ENCODE peak calls at places on chromosomes 7 and 10, in seven cellular contexts. One of them, this sample, is unnamed.
A peak's percentile ranks its signal among the peaks of the same experiment; 100 is the strongest.

GRCh38 chr7:105098863-105099515 is 85.0 kb downstream of the KMT2E start:
- DNase-seq in left lung: no peak
- DNase-seq in GM12878: no peak
- DNase-seq in right cardiac atrium: no peak
- DNase-seq in WERI-Rb-1: no peak
- DNase-seq in heart right ventricle: no peak
- DNase-seq in tibial artery: no peak
- DNase-seq in this sample: no peak

GRCh38 chr10:93376372-93377296 is 105.5 kb downstream of the MYOF start:
- DNase-seq in left lung: peak; percentile 50
- DNase-seq in GM12878: peak; percentile 31
- DNase-seq in right cardiac atrium: peak; percentile 45
- DNase-seq in WERI-Rb-1: peak; percentile 57
- DNase-seq in heart right ventricle: peak; percentile 76
- DNase-seq in tibial artery: peak; percentile 82
- DNase-seq in this sample: no peak

GRCh38 chr7:124032369-124033092 is at the start of gene TMEM229A:
- DNase-seq in left lung: peak; percentile 36
- DNase-seq in GM12878: no peak
- DNase-seq in right cardiac atrium: peak; percentile 28
- DNase-seq in WERI-Rb-1: peak; percentile 57
- DNase-seq in heart right ventricle: peak; percentile 3
- DNase-seq in tibial artery: no peak
- DNase-seq in this sample: peak; percentile 79

GRCh38 chr10:95355241-95355779 is 64.5 kb upstream of the PDLIM1 start:
- DNase-seq in left lung: no peak
- DNase-seq in GM12878: no peak
- DNase-seq in right cardiac atrium: no peak
- DNase-seq in WERI-Rb-1: no peak
- DNase-seq in heart right ventricle: no peak
- DNase-seq in tibial artery: no peak
- DNase-seq in this sample: no peak

GRCh38 chr10:132382231-132382922 is 14.6 kb upstream of the PWWP2B start:
- DNase-seq in left lung: no peak
- DNase-seq in GM12878: no peak
- DNase-seq in right cardiac atrium: no peak
- DNase-seq in WERI-Rb-1: no peak
- DNase-seq in heart right ventricle: no peak
- DNase-seq in tibial artery: peak; percentile 17
- DNase-seq in this sample: no peak

GRCh38 chr7:85840532-85840931 is 653.7 kb upstream of the SEMA3D start:
- DNase-seq in left lung: no peak
- DNase-seq in GM12878: no peak
- DNase-seq in right cardiac atrium: no peak
- DNase-seq in WERI-Rb-1: no peak
- DNase-seq in heart right ventricle: no peak
- DNase-seq in tibial artery: no peak
- DNase-seq in this sample: no peak

GRCh38 chr10:115827180-115827579 is 445.8 kb downstream of the GFRA1 start:
- DNase-seq in left lung: no peak
- DNase-seq in GM12878: no peak
- DNase-seq in right cardiac atrium: no peak
- DNase-seq in WERI-Rb-1: no peak
- DNase-seq in heart right ventricle: no peak
- DNase-seq in tibial artery: no peak
- DNase-seq in this sample: no peak

GRCh38 chr7:41162612-41163011 is 540.3 kb downstream of the INHBA start:
- DNase-seq in left lung: no peak
- DNase-seq in GM12878: no peak
- DNase-seq in right cardiac atrium: no peak
- DNase-seq in WERI-Rb-1: no peak
- DNase-seq in heart right ventricle: no peak
- DNase-seq in tibial artery: no peak
- DNase-seq in this sample: no peak

GRCh38 chr10:131162866-131163265 is 148.7 kb downstream of the TCERG1L start:
- DNase-seq in left lung: no peak
- DNase-seq in GM12878: no peak
- DNase-seq in right cardiac atrium: no peak
- DNase-seq in WERI-Rb-1: no peak
- DNase-seq in heart right ventricle: no peak
- DNase-seq in tibial artery: peak; percentile 28
- DNase-seq in this sample: no peak

GRCh38 chr7:149771199-149771636 is 2.2 kb downstream of the ZNF467 start:
- DNase-seq in left lung: peak; percentile 53
- DNase-seq in GM12878: no peak
- DNase-seq in right cardiac atrium: no peak
- DNase-seq in WERI-Rb-1: no peak
- DNase-seq in heart right ventricle: no peak
- DNase-seq in tibial artery: no peak
- DNase-seq in this sample: peak; percentile 55

GRCh38 chr7:155201325-155202087 is 96.2 kb upstream of the INSIG1 start:
- DNase-seq in left lung: no peak
- DNase-seq in GM12878: no peak
- DNase-seq in right cardiac atrium: no peak
- DNase-seq in WERI-Rb-1: no peak
- DNase-seq in heart right ventricle: no peak
- DNase-seq in tibial artery: no peak
- DNase-seq in this sample: no peak

GRCh38 chr7:155204744-155205367 is 92.8 kb upstream of the INSIG1 start:
- DNase-seq in left lung: no peak
- DNase-seq in GM12878: no peak
- DNase-seq in right cardiac atrium: no peak
- DNase-seq in WERI-Rb-1: no peak
- DNase-seq in heart right ventricle: no peak
- DNase-seq in tibial artery: peak; percentile 66
- DNase-seq in this sample: no peak

GRCh38 chr7:155202106-155202871 is 95.4 kb upstream of the INSIG1 start:
- DNase-seq in left lung: no peak
- DNase-seq in GM12878: no peak
- DNase-seq in right cardiac atrium: no peak
- DNase-seq in WERI-Rb-1: no peak
- DNase-seq in heart right ventricle: no peak
- DNase-seq in tibial artery: no peak
- DNase-seq in this sample: no peak

GRCh38 chr7:155203882-155204691 is 93.6 kb upstream of the INSIG1 start:
- DNase-seq in left lung: peak; percentile 30
- DNase-seq in GM12878: no peak
- DNase-seq in right cardiac atrium: no peak
- DNase-seq in WERI-Rb-1: no peak
- DNase-seq in heart right ventricle: no peak
- DNase-seq in tibial artery: peak; percentile 63
- DNase-seq in this sample: no peak

GRCh38 chr7:155203059-155203881 is 94.4 kb upstream of the INSIG1 start:
- DNase-seq in left lung: no peak
- DNase-seq in GM12878: no peak
- DNase-seq in right cardiac atrium: no peak
- DNase-seq in WERI-Rb-1: no peak
- DNase-seq in heart right ventricle: no peak
- DNase-seq in tibial artery: no peak
- DNase-seq in this sample: peak; percentile 63
- H3K27ac ChIP-seq in left lung: no peak overlapping the region
- H3K27ac ChIP-seq in GM12878: no peak overlapping the region
- H3K27ac ChIP-seq in right cardiac atrium: no peak overlapping the region
- H3K27ac ChIP-seq in WERI-Rb-1: no peak overlapping the region
- H3K27ac ChIP-seq in heart right ventricle: no peak overlapping the region
- H3K27ac ChIP-seq in tibial artery: no peak overlapping the region
- H3K27ac ChIP-seq in this sample: peak overlapping the region; percentile 85

GRCh38 chr10:113651898-113652297 is 11.9 kb downstream of the NRAP start:
- DNase-seq in left lung: no peak
- DNase-seq in GM12878: no peak
- DNase-seq in right cardiac atrium: no peak
- DNase-seq in WERI-Rb-1: no peak
- DNase-seq in heart right ventricle: no peak
- DNase-seq in tibial artery: no peak
- DNase-seq in this sample: no peak

GRCh38 chr10:113646337-113647201 is 17.3 kb downstream of the NRAP start:
- DNase-seq in left lung: no peak
- DNase-seq in GM12878: no peak
- DNase-seq in right cardiac atrium: peak; percentile 65
- DNase-seq in WERI-Rb-1: no peak
- DNase-seq in heart right ventricle: peak; percentile 23
- DNase-seq in tibial artery: no peak
- DNase-seq in this sample: peak; percentile 19

GRCh38 chr10:113651021-113651420 is 12.8 kb downstream of the NRAP start:
- DNase-seq in left lung: no peak
- DNase-seq in GM12878: no peak
- DNase-seq in right cardiac atrium: no peak
- DNase-seq in WERI-Rb-1: no peak
- DNase-seq in heart right ventricle: no peak
- DNase-seq in tibial artery: no peak
- DNase-seq in this sample: no peak

GRCh38 chr10:113650172-113650571 is 13.7 kb downstream of the NRAP start:
- DNase-seq in left lung: no peak
- DNase-seq in GM12878: no peak
- DNase-seq in right cardiac atrium: no peak
- DNase-seq in WERI-Rb-1: no peak
- DNase-seq in heart right ventricle: no peak
- DNase-seq in tibial artery: no peak
- DNase-seq in this sample: no peak

GRCh38 chr10:113648478-113648877 is 15.4 kb downstream of the NRAP start:
- DNase-seq in left lung: no peak
- DNase-seq in GM12878: no peak
- DNase-seq in right cardiac atrium: no peak
- DNase-seq in WERI-Rb-1: no peak
- DNase-seq in heart right ventricle: peak; percentile 29
- DNase-seq in tibial artery: no peak
- DNase-seq in this sample: no peak
- H3K27ac ChIP-seq in left lung: no peak overlapping the region
- H3K27ac ChIP-seq in GM12878: no peak overlapping the region
- H3K27ac ChIP-seq in right cardiac atrium: no peak overlapping the region
- H3K27ac ChIP-seq in WERI-Rb-1: no peak overlapping the region
- H3K27ac ChIP-seq in heart right ventricle: peak overlapping the region; percentile 76
- H3K27ac ChIP-seq in tibial artery: no peak overlapping the region
- H3K27ac ChIP-seq in this sample: no peak overlapping the region

GRCh38 chr10:22244855-22245254 is 27.0 kb upstream of the EBLN1 start:
- DNase-seq in left lung: no peak
- DNase-seq in GM12878: no peak
- DNase-seq in right cardiac atrium: no peak
- DNase-seq in WERI-Rb-1: no peak
- DNase-seq in heart right ventricle: no peak
- DNase-seq in tibial artery: no peak
- DNase-seq in this sample: no peak

GRCh38 chr10:22246680-22247391 is 29.0 kb upstream of the EBLN1 start:
- DNase-seq in left lung: no peak
- DNase-seq in GM12878: no peak
- DNase-seq in right cardiac atrium: peak; percentile 25
- DNase-seq in WERI-Rb-1: no peak
- DNase-seq in heart right ventricle: no peak
- DNase-seq in tibial artery: no peak
- DNase-seq in this sample: no peak

GRCh38 chr10:22250897-22251605 is 33.2 kb upstream of the EBLN1 start:
- DNase-seq in left lung: no peak
- DNase-seq in GM12878: no peak
- DNase-seq in right cardiac atrium: no peak
- DNase-seq in WERI-Rb-1: no peak
- DNase-seq in heart right ventricle: no peak
- DNase-seq in tibial artery: no peak
- DNase-seq in this sample: no peak

GRCh38 chr10:22245567-22245966 is 27.8 kb upstream of the EBLN1 start:
- DNase-seq in left lung: no peak
- DNase-seq in GM12878: no peak
- DNase-seq in right cardiac atrium: peak; percentile 27
- DNase-seq in WERI-Rb-1: no peak
- DNase-seq in heart right ventricle: no peak
- DNase-seq in tibial artery: no peak
- DNase-seq in this sample: no peak

DNA sequence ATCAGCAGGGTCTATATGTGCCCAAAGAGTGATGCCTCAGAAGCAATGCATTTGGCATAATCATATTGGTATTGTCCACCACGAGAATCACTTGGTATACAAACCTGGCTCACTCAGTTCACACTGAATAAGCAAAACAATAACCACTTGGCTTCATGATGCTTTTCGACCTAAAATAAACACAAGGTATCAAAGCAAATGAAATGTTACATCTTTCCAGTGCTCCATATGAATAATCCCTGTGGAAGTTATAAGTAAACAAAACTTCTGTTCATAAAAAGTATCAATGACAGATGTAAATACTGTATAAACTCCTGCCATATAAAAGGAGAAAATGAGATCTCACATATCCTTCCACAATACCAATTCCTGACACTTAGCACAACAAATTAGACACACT is 29.8 kb upstream of the EBLN1 start:
- DNase-seq in left lung: no peak
- DNase-seq in GM12878: no peak
- DNase-seq in right cardiac atrium: no peak
- DNase-seq in WERI-Rb-1: no peak
- DNase-seq in heart right ventricle: no peak
- DNase-seq in tibial artery: no peak
- DNase-seq in this sample: no peak
- H3K27ac ChIP-seq in left lung: no peak overlapping the region
- H3K27ac ChIP-seq in GM12878: no peak overlapping the region
- H3K27ac ChIP-seq in right cardiac atrium: no peak overlapping the region
- H3K27ac ChIP-seq in WERI-Rb-1: no peak overlapping the region
- H3K27ac ChIP-seq in heart right ventricle: no peak overlapping the region
- H3K27ac ChIP-seq in tibial artery: no peak overlapping the region
- H3K27ac ChIP-seq in this sample: no peak overlapping the region

DNA sequence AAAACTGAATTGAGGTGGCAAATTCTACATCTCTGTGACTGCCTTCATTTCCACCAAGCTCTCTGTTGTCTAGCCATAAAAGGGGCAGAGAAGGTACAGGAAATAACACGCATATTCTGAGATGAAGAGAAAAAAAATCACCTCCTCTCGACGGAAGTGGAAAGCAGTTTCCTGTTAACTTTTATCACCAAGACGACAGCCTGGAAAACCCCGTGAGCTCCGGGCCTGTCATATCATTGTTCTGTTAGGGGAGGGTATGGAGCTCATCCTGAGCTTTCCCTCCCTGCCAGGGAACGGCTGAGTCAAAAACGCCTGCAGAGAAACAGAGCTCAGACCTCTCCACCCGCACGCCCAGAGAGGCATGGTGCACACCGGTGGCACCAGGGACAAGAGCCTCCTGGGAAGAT is 200.3 kb downstream of the PRPF18 start:
- DNase-seq in left lung: no peak
- DNase-seq in GM12878: peak; percentile 73
- DNase-seq in right cardiac atrium: no peak
- DNase-seq in WERI-Rb-1: no peak
- DNase-seq in heart right ventricle: peak; percentile 46
- DNase-seq in tibial artery: peak; percentile 69
- DNase-seq in this sample: no peak
- H3K27ac ChIP-seq in left lung: peak overlapping the region; percentile 9
- H3K27ac ChIP-seq in GM12878: peak overlapping the region; percentile 78
- H3K27ac ChIP-seq in right cardiac atrium: no peak overlapping the region
- H3K27ac ChIP-seq in WERI-Rb-1: no peak overlapping the region
- H3K27ac ChIP-seq in heart right ventricle: peak overlapping the region; percentile 68
- H3K27ac ChIP-seq in tibial artery: peak overlapping the region; percentile 83
- H3K27ac ChIP-seq in this sample: no peak overlapping the region